ENCODE peak calls at places on chromosomes 3 and 15, in eight cellular contexts. F, K, X, P, Y, W, S and A are unnamed samples.

GRCh38 chr3:183392166-183393034 is 36.0 kb downstream of the MCF2L2 start:
- DNase-seq in Y (no peak), X (no peak), P (no peak), S (no peak), F (no peak), K (peak), W (no peak), A (no peak)

GRCh38 chr3:148902173-148902791 is 37.2 kb downstream of the CPA3 start:
- DNase-seq in X (no peak), S (no peak), Y (no peak), P (no peak), K (no peak), F (no peak), W (peak), A (peak)

GRCh38 chr3:72008226-72008996 is 223.5 kb upstream of the PROK2 start:
- DNase-seq in Y (no peak), S (no peak), K (no peak), W (peak), X (peak), F (no peak), P (no peak), A (no peak)

GRCh38 chr3:62601238-62601856 is 228.0 kb upstream of the FEZF2 start:
- DNase-seq in F (no peak), S (no peak), X (no peak), Y (no peak), P (no peak), K (no peak), W (peak), A (no peak)

GRCh38 chr3:40465111-40465407 is 7.9 kb downstream of the RPL14 start:
- DNase-seq in P (no peak), F (no peak), K (no peak), X (no peak), W (no peak), S (no peak), Y (no peak), A (no peak)

GRCh38 chr3:18189651-18190050 is 235.5 kb downstream of the SATB1 start:
- DNase-seq in F (no peak), P (no peak), K (no peak), S (no peak), Y (no peak), X (no peak), W (peak), A (no peak)

GRCh38 chr15:88348579-88349255 is 92.2 kb upstream of the NTRK3 start:
- DNase-seq in W (no peak), P (no peak), Y (no peak), S (no peak), X (no peak), K (no peak), F (no peak), A (no peak)

GRCh38 chr3:178085817-178086123 is 450.5 kb upstream of the KCNMB2 start:
- DNase-seq in P (no peak), W (no peak), Y (no peak), K (no peak), S (no peak), F (no peak), X (no peak), A (no peak)

GRCh38 chr15:50911641-50912040 is 3.2 kb downstream of the AP4E1 start:
- DNase-seq in P (no peak), K (no peak), S (no peak), Y (no peak), W (no peak), X (no peak), F (no peak), A (no peak)

GRCh38 chr3:127607675-127608361 is 9.6 kb downstream of the MCM2 start:
- DNase-seq in X (no peak), P (no peak), F (no peak), K (no peak), S (no peak), W (no peak), Y (peak), A (no peak)

GRCh38 chr3:66502267-66502874 is 1.5 kb upstream of the LRIG1 start:
- DNase-seq in Y (no peak), K (no peak), P (no peak), F (no peak), X (no peak), W (no peak), S (no peak), A (peak)

GRCh38 chr3:117842086-117842485 is 1132.5 kb downstream of the TUSC7 start:
- DNase-seq in S (no peak), P (no peak), Y (no peak), W (no peak), F (no peak), X (no peak), K (no peak), A (no peak)

GRCh38 chr3:23288286-23288685 is 85.2 kb downstream of the UBE2E2 start:
- DNase-seq in K (no peak), S (no peak), F (no peak), P (no peak), X (no peak), Y (no peak), W (peak), A (no peak)

GRCh38 chr3:56484525-56485024 is 16.3 kb upstream of the ERC2 start:
- DNase-seq in F (no peak), W (no peak), X (no peak), Y (no peak), K (no peak), S (no peak), P (no peak), A (no peak)

GRCh38 chr15:57784081-57784488 is 77.6 kb downstream of the POLR2M start:
- DNase-seq in X (no peak), F (no peak), S (peak), W (peak), P (no peak), Y (peak), K (peak), A (no peak)

GRCh38 chr3:72492240-72492639 is 356.0 kb downstream of the SHQ1 start:
- DNase-seq in X (no peak), W (peak), S (peak), F (peak), Y (peak), P (no peak), K (peak), A (no peak)

GRCh38 chr3:13016083-13016725 is 57.0 kb downstream of the IQSEC1 start:
- DNase-seq in Y (peak), X (peak), K (peak), P (no peak), W (no peak), F (peak), S (no peak), A (no peak)

GRCh38 chr3:14203521-14204079 is 25.0 kb downstream of the LSM3 start:
- DNase-seq in Y (peak), F (peak), S (peak), W (peak), P (peak), X (peak), K (peak), A (peak)

GRCh38 chr3:128133273-128133883 is 9.8 kb upstream of the RUVBL1 start:
- DNase-seq in P (no peak), Y (no peak), S (no peak), W (peak), X (no peak), F (no peak), K (no peak), A (peak)

GRCh38 chr3:196629234-196629633 is 10.3 kb upstream of the NRROS start:
- DNase-seq in F (no peak), X (no peak), W (no peak), Y (no peak), P (no peak), K (no peak), S (no peak), A (no peak)

GRCh38 chr3:56683122-56683817 is at the start of gene TASOR:
- DNase-seq in S (peak), P (peak), F (peak), X (peak), K (peak), Y (peak), W (peak), A (no peak)

GRCh38 chr3:186882881-186883685 is 40.6 kb downstream of the ADIPOQ start:
- DNase-seq in K (no peak), F (no peak), X (no peak), W (peak), S (no peak), Y (no peak), P (no peak), A (no peak)

GRCh38 chr15:31308185-31308639 is 18.4 kb upstream of the KLF13 start:
- DNase-seq in X (no peak), W (no peak), K (peak), S (no peak), Y (no peak), P (no peak), F (no peak), A (no peak)

GRCh38 chr3:28835751-28836150 is 445.1 kb upstream of the RBMS3 start:
- DNase-seq in F (no peak), W (peak), P (no peak), K (peak), S (peak), Y (peak), X (peak), A (no peak)

GRCh38 chr3:175200391-175200790 is 341.3 kb downstream of the NAALADL2 start:
- DNase-seq in S (no peak), W (no peak), Y (no peak), X (no peak), K (no peak), F (no peak), P (no peak), A (no peak)

GRCh38 chr3:100982710-100983109 is 10.5 kb downstream of the ABI3BP start:
- DNase-seq in W (peak), K (peak), Y (peak), S (peak), P (peak), X (peak), F (peak), A (no peak)

GRCh38 chr3:155995525-155996370 is 124.6 kb upstream of the KCNAB1 start:
- DNase-seq in P (no peak), K (no peak), X (no peak), W (peak), S (no peak), Y (no peak), F (no peak), A (peak)

GRCh38 chr3:123092243-123092642 is 25.4 kb downstream of the PDIA5 start:
- DNase-seq in P (no peak), W (no peak), X (no peak), F (no peak), Y (no peak), S (no peak), K (no peak), A (no peak)

GRCh38 chr3:150371741-150372254 is 36.3 kb upstream of the TSC22D2 start:
- DNase-seq in K (peak), S (peak), F (peak), X (no peak), P (peak), Y (no peak), W (peak), A (peak)

GRCh38 chr3:141055536-141056445 is 4.6 kb downstream of the SPSB4 start:
- DNase-seq in W (no peak), Y (no peak), X (no peak), S (no peak), F (no peak), K (no peak), P (no peak), A (no peak)

GRCh38 chr3:65828706-65829105 is 210.0 kb downstream of the MAGI1 start:
- DNase-seq in K (no peak), X (no peak), F (no peak), W (peak), Y (no peak), S (no peak), P (no peak), A (no peak)

GRCh38 chr3:186871403-186871924 is 29.0 kb downstream of the ADIPOQ start:
- DNase-seq in Y (no peak), S (no peak), P (no peak), X (no peak), F (no peak), K (no peak), W (peak), A (no peak)

GRCh38 chr3:192906940-192907339 is 10.7 kb downstream of the MB21D2 start:
- DNase-seq in W (no peak), K (no peak), Y (no peak), P (no peak), S (no peak), X (no peak), F (no peak), A (no peak)

GRCh38 chr3:12454076-12454807 is 30.0 kb upstream of the TSEN2 start:
- DNase-seq in Y (no peak), F (no peak), S (no peak), P (no peak), X (no peak), W (peak), K (no peak), A (no peak)

GRCh38 chr3:154795582-154795981 is 284.5 kb upstream of the MME start:
- DNase-seq in P (no peak), W (peak), Y (no peak), X (no peak), K (no peak), F (no peak), S (no peak), A (no peak)

GRCh38 chr3:107216711-107217110 is 160.5 kb upstream of the CCDC54 start:
- DNase-seq in X (no peak), F (no peak), W (peak), P (no peak), Y (no peak), K (no peak), S (no peak), A (no peak)

GRCh38 chr3:196288141-196288460 is 575 bp upstream of the PCYT1A start:
- DNase-seq in Y (no peak), P (no peak), W (peak), K (no peak), S (no peak), X (no peak), F (no peak), A (no peak)

GRCh38 chr3:152317956-152318355 is 49.2 kb downstream of the MBNL1 start:
- DNase-seq in K (no peak), F (no peak), P (no peak), X (no peak), W (no peak), S (no peak), Y (no peak), A (no peak)

GRCh38 chr15:60237411-60237810 is 160.4 kb downstream of the ANXA2 start:
- DNase-seq in K (no peak), W (no peak), Y (no peak), X (no peak), F (no peak), S (no peak), P (no peak), A (no peak)

DNA sequence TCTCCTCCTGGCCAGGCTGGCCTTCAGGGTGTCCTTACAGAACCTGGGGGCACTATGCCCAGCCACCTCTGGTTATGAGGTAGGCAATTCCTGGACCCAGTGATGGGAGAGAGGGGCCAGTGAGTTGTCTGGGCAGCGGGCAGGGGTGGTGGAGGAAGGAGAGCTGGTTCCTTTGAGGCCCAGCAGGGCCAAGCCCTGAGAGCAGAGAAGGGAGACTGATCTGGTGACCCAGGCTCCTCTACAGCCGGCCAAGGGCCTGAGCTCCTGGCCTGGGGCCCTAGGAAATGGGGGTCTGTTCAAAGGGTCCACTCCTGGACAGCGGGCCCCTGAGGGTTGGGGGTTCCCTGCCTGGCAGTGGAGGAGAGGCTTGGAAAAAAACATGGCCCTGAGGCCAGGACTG is 7.9 kb downstream of the SLC38A3 start:
- DNase-seq in W (no peak), Y (no peak), P (no peak), K (no peak), F (no peak), S (no peak), X (no peak), A (no peak)
- H3K27ac ChIP-seq in W (no peak), Y (no peak), P (no peak), K (peak), F (no peak), S (no peak), X (no peak), A (no peak)

GRCh38 chr15:66294157-66294931 is 976 bp downstream of the DIS3L start:
- DNase-seq in W (peak), S (no peak), K (no peak), P (no peak), F (peak), X (peak), Y (no peak), A (peak)

GRCh38 chr15:66292261-66293084 is 895 bp upstream of the DIS3L start:
- DNase-seq in K (no peak), S (no peak), W (no peak), Y (no peak), P (no peak), F (no peak), X (no peak), A (no peak)

GRCh38 chr15:66293419-66294156 is at the start of gene DIS3L:
- DNase-seq in K (peak), Y (peak), X (peak), P (peak), F (peak), W (peak), S (no peak), A (no peak)

GRCh38 chr15:66293085-66293418 is 316 bp upstream of the DIS3L start:
- DNase-seq in X (no peak), K (no peak), W (no peak), P (no peak), S (no peak), Y (no peak), F (no peak), A (no peak)

DNA sequence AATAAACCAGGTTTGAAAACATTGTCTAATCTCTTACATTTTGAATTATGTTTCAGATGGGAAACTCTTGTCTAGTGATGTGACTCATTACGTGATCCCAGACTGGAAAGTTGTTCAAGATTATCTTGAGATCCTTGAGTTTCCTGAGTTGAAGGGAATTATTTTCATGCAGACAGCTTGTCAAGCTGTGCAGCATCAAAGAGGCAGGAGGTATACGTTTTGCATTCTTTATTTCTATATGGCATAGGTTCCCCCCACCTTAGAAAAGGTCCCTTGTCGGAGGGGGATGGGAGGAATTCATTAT is 1.5 kb downstream of the DIS3L start:
- DNase-seq in X (no peak), F (no peak), Y (no peak), P (no peak), W (peak), S (no peak), K (no peak), A (no peak)
- H3K4me3 ChIP-seq in X (peak), F (peak), Y (peak), P (no peak), W (peak), S (no peak), K (no peak), A (peak)

DNA sequence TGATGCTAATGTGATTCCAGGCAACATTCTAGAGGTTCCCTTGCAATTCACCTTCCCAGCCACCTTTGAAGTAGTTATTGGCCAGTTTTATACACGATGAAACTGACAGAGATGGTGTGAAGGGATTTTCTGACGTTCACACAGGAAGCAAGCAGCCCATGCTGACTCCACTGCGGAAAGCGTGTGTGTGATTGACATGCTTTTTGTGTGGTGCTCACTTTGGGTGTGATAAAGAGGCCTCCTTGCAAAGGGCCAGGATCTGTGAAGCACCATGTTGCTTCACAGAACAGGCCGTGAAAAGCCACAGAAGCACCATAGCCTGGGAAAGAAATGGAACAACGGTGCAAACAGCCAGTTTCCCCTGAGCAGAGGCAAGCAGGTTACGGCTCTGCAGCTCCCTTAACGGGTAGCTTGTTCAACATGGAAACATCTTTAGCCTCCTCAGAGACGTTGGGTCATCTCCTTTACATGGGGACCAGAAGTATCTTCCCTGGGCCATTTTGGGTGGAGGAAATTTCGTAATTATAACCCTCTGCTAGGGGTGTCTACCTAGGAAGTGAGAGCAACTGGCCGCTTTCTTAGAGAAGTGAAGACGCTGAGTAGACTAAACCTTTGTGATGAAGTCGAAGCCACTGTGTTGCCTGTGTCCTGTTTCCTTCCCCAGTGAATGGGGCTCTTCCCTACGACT is 108.5 kb downstream of the APBA2 start:
- DNase-seq in W (no peak), K (no peak), Y (no peak), F (no peak), X (no peak), S (no peak), P (no peak), A (no peak)
- H3K27ac ChIP-seq in W (peak), K (no peak), Y (no peak), F (no peak), X (no peak), S (no peak), P (no peak), A (no peak)

DNA sequence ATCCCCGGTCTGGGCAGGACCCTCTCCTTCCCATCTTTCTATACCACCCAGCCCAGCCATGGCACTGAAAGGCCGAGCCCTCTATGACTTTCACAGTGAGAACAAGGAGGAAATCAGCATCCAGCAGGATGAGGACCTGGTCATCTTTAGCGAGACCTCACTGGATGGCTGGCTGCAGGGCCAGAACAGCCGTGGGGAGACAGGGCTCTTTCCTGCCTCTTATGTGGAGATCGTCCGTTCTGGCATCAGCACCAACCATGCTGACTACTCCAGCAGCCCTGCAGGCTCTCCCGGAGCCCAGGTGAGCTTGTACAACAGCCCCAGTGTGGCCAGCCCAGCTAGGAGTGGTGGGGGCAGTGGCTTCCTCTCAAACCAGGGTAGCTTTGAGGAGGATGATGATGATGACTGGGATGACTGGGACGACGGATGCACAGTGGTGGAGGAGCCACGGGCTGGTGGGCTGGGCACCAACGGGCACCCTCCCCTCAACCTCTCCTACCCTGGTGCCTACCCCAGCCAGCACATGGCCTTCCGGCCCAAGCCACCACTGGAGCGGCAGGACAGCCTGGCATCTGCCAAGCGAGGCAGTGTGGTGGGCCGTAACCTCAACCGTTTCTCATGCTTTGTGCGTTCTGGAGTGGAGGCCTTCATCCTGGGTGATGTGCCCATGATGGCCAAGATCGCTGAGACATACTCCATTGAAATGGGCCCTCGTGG is 1.5 kb downstream of the SNX33 start:
- DNase-seq in F (no peak), S (no peak), K (no peak), W (no peak), X (no peak), P (no peak), Y (no peak), A (no peak)
- H3K4me3 ChIP-seq in F (peak), S (peak), K (peak), W (peak), X (peak), P (peak), Y (peak), A (no peak)

GRCh38 chr15:94232107-94232506 is 746 bp downstream of the MCTP2 start:
- DNase-seq in W (no peak), F (no peak), K (no peak), X (no peak), P (no peak), S (no peak), Y (no peak), A (no peak)
- H3K27ac ChIP-seq in W (no peak), F (no peak), K (no peak), X (peak), P (no peak), S (peak), Y (no peak), A (no peak)

GRCh38 chr3:194205675-194206133 is 69.8 kb downstream of the HES1 start:
- DNase-seq in X (peak), F (no peak), S (no peak), Y (no peak), K (no peak), W (no peak), P (no peak), A (peak)
- H3K4me3 ChIP-seq in X (peak), F (no peak), S (no peak), Y (no peak), K (no peak), W (no peak), P (no peak), A (peak)